ENCODE peak calls at places on chromosomes 6 and 20, in seven cellular contexts. Q is lower leg skin; V is naive thymus-derived CD4-positive, alpha-beta T cell; X is K562; F is fibroblast of mammary gland; J is lower lobe of right lung; W is HCT116. D is an unnamed sample.

GRCh38 chr6:36765943-36766648 is 68.5 kb downstream of the RAB44 start:
- DNase-seq in Q (peak), F (peak), W (peak), X (peak), J (peak), V (peak), D (peak)

GRCh38 chr6:133983099-133983939 is 30.3 kb downstream of the TBPL1 start:
- DNase-seq in Q (no peak), J (peak), W (no peak), F (no peak), V (peak), X (no peak), D (peak)

GRCh38 chr20:33009214-33010132 is 2.0 kb downstream of the BPIFB2 start:
- DNase-seq in W (no peak), F (no peak), J (no peak), X (no peak), V (no peak), Q (no peak), D (no peak)

GRCh38 chr6:122726649-122727048 is 52.9 kb upstream of the FABP7 start:
- DNase-seq in X (no peak), W (no peak), J (no peak), F (peak), Q (no peak), V (no peak), D (no peak)

GRCh38 chr6:33863723-33864440 is 60.1 kb upstream of the MLN start:
- DNase-seq in Q (no peak), W (no peak), V (no peak), X (no peak), F (no peak), J (no peak), D (no peak)

GRCh38 chr6:1853761-1854160 is 244.0 kb downstream of the FOXC1 start:
- DNase-seq in J (no peak), W (no peak), V (no peak), Q (no peak), F (no peak), X (no peak), D (no peak)

GRCh38 chr6:40960784-40961430 is 78.1 kb downstream of the UNC5CL start:
- DNase-seq in W (no peak), Q (no peak), F (peak), X (no peak), V (no peak), J (no peak), D (no peak)

GRCh38 chr20:24959591-24960301 is 10.7 kb downstream of the CST7 start:
- DNase-seq in V (no peak), X (no peak), F (no peak), Q (peak), W (no peak), J (peak), D (no peak)

GRCh38 chr20:18428490-18429173 is 38.2 kb downstream of the DZANK1 start:
- DNase-seq in F (peak), W (no peak), J (no peak), X (no peak), V (no peak), Q (no peak), D (no peak)

GRCh38 chr20:3238616-3239025 is 369 bp downstream of the SLC4A11 start:
- DNase-seq in F (no peak), W (no peak), V (peak), J (no peak), X (peak), Q (no peak), D (no peak)

GRCh38 chr6:148497256-148497655 is 154.6 kb downstream of the SASH1 start:
- DNase-seq in X (no peak), W (no peak), V (no peak), F (peak), J (no peak), Q (no peak), D (no peak)

GRCh38 chr20:56171087-56172012 is 77.2 kb upstream of the MC3R start:
- DNase-seq in Q (no peak), F (no peak), V (no peak), W (no peak), J (no peak), X (no peak), D (no peak)

GRCh38 chr20:11447371-11448100 is 470.2 kb upstream of the BTBD3 start:
- DNase-seq in W (no peak), V (no peak), J (no peak), Q (no peak), F (no peak), X (no peak), D (no peak)

GRCh38 chr20:47677314-47678129 is 107.8 kb downstream of the SULF2 start:
- DNase-seq in V (peak), W (peak), J (no peak), F (peak), Q (no peak), X (peak), D (peak)

GRCh38 chr6:136252441-136252840 is 2.3 kb upstream of the MTFR2 start:
- DNase-seq in F (no peak), J (no peak), Q (no peak), W (no peak), X (no peak), V (no peak), D (no peak)

GRCh38 chr20:4234128-4234527 is 218.8 kb upstream of the RNF24 start:
- DNase-seq in J (no peak), Q (no peak), X (no peak), W (no peak), V (no peak), F (peak), D (no peak)

GRCh38 chr6:17865798-17866725 is 121.4 kb downstream of the KIF13A start:
- DNase-seq in W (peak), Q (peak), X (no peak), F (peak), V (no peak), J (no peak), D (no peak)

GRCh38 chr6:164097557-164098398 is 683.3 kb downstream of the QKI start:
- DNase-seq in V (no peak), X (no peak), Q (no peak), W (no peak), F (peak), J (no peak), D (no peak)

GRCh38 chr6:36776167-36776566 is 63.1 kb downstream of the CPNE5 start:
- DNase-seq in V (no peak), F (no peak), J (no peak), W (no peak), X (no peak), Q (no peak), D (no peak)

GRCh38 chr6:2429460-2429859 is 184.1 kb upstream of the GMDS start:
- DNase-seq in X (no peak), F (no peak), J (no peak), V (no peak), Q (no peak), W (no peak), D (no peak)

GRCh38 chr6:11328613-11329247 is 96.3 kb upstream of the NEDD9 start:
- DNase-seq in V (no peak), W (no peak), Q (no peak), F (peak), X (no peak), J (no peak), D (no peak)

GRCh38 chr6:110541701-110542309 is 65.4 kb upstream of the SLC22A16 start:
- DNase-seq in V (no peak), X (no peak), F (peak), J (no peak), Q (no peak), W (no peak), D (no peak)

GRCh38 chr6:393391-394221 is 2.1 kb downstream of the IRF4 start:
- DNase-seq in J (no peak), X (no peak), F (no peak), V (no peak), Q (no peak), W (no peak), D (no peak)

GRCh38 chr6:6243846-6244245 is 76.6 kb downstream of the F13A1 start:
- DNase-seq in X (no peak), F (no peak), Q (no peak), W (no peak), J (no peak), V (no peak), D (no peak)

GRCh38 chr6:141675957-141676356 is 456.8 kb upstream of the GJE1 start:
- DNase-seq in J (no peak), W (peak), X (no peak), V (no peak), F (peak), Q (no peak), D (no peak)
- H3K4me3 ChIP-seq in J (no peak), W (no peak), X (no peak), V (no peak), F (no peak), Q (no peak), D (no peak)

DNA sequence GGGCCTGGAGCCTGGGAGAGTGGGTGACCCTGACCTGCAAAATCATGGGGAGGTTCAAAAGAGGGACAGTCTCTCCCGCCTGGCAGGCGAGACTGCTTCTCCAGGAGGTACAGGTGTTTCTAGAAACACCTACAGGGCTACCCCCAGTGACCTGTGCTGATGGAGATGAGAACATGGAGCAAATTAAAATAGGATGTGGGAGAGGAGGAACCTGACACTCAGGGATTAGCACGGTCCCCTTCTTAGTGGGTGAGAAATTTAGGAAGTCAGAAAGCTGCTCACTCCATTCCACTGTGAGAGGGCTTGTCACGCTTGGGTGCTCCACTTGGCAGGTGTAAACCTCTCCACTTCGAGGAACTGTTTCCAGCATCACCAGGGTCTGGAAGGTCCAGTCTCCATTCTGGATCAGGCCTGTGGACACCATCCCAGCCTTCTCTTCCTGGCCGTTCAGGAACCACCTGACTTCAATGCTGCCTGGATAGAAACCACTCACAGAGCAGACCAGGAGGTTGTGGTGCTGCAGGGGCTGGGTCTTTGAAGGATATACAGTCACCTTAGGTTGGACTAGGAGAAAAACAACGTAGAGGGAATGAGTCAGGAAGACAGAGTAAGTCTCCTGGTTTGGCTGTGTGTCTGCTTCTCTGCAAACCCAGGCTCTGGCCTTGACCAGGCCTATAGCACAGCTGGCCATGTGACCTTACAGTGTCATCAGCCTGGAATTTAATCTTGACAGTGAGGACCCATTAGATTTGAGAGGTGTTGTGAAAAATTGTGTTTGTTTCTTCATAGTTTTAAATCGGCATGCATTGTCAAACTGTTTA is 8.2 kb downstream of the HLA-DRB1 start:
- DNase-seq in Q (no peak), V (no peak), W (no peak), J (no peak), F (no peak), X (no peak), D (no peak)
- H3K4me3 ChIP-seq in Q (no peak), V (no peak), W (no peak), J (no peak), F (no peak), X (no peak), D (no peak)

DNA sequence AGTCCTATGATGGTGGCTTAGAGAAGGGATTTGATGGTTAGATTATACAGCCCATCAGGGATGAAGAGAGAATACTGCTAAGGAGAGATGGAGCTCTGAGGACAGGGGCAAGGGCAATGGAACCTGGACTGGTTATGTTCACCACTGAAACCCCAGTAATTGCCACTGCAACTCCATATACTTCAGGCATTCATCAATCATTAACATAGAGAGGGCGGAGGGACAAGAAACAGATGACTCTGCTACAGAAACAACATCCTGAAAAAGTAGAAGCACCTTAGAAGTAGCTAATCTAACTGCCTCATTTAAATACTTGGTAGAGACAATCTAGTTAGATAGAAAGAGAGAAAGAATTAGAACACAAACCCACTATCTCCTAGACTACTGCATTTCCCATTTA is 89.8 kb downstream of the MDN1 start:
- DNase-seq in F (no peak), J (no peak), X (no peak), V (no peak), W (no peak), Q (no peak), D (no peak)
- H3K4me3 ChIP-seq in F (no peak), J (no peak), X (no peak), V (no peak), W (no peak), Q (no peak), D (no peak)

GRCh38 chr6:169618526-169619490 is 83.0 kb downstream of the WDR27 start:
- DNase-seq in J (no peak), W (no peak), X (no peak), F (peak), Q (no peak), V (no peak), D (no peak)
- H3K4me3 ChIP-seq in J (no peak), W (no peak), X (no peak), F (no peak), Q (no peak), V (no peak), D (no peak)

GRCh38 chr6:155378724-155379123 is 64.4 kb upstream of the TFB1M start:
- DNase-seq in V (no peak), J (no peak), W (no peak), X (no peak), F (no peak), Q (no peak), D (no peak)
- H3K4me3 ChIP-seq in V (no peak), J (no peak), W (no peak), X (no peak), F (no peak), Q (no peak), D (no peak)

GRCh38 chr6:56040875-56041274 is 165.5 kb upstream of the BMP5 start:
- DNase-seq in V (no peak), W (no peak), Q (no peak), J (no peak), F (peak), X (no peak), D (no peak)
- H3K4me3 ChIP-seq in V (no peak), W (no peak), Q (no peak), J (no peak), F (no peak), X (no peak), D (no peak)

DNA sequence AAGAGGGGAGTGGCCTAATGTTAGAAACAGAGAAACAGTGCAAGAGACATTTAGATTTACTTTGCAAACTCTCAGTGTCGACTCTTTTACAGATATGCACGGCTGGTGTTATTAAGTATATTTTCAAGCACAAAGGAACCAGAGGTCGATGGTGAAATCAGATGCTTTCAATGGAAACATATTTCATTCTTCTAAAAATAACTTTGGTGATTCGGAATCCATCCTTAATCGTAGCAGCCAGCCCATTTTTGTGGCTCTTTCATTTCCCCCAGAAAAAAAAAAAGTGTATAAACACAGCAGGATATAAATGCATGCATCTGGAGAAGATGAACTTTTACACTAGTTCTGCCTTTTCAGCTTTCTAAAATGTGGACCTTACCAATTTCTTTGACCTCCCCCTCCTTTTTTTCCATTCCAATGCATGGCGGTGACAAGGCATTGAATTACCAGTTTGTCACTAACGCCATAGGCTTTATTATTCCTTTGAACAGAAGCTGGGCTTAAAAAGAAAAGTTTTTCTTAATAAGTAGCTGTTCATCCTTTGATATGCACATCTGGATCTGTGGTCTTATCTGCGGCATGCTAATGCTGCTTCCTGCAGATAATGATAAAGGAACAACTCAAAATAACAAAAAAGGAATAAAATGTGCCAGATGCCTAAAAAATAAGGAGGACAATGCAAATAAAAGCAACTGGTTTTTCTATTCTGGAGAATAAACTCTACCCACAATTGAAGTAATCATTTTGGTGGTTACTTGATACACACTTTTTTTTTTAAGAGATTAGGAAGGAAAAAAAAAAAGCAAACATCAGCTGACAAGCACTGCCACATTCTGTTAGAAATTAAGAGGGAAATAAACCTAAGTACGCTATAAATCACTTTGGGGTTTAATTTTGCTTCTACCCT is 156.6 kb upstream of the SALL4 start:
- DNase-seq in J (no peak), Q (peak), W (no peak), X (no peak), V (no peak), F (peak), D (no peak)
- H3K4me3 ChIP-seq in J (no peak), Q (no peak), W (no peak), X (no peak), V (no peak), F (no peak), D (no peak)

D was measured in upper lobe of right lung.